ENCODE peak calls at places on chromosomes 1 and 21, in ten cellular contexts. N is aorta; C is right lobe of liver; U is fibroblast of lung; P is colonic mucosa; K is A549; T is tibial nerve; D is CD8-positive, alpha-beta T cell; X is IMR-90; I is GM12878. F is an unnamed sample. For H3K4me1, the result is how much of the 10 kb centered on the place peaks cover.

GRCh38 chr21:46599251-46599572 is 5.7 kb downstream of the S100B start:
- DNase-seq in T (peak), P (no peak), U (peak), N (peak), C (no peak), D (no peak), K (peak), I (no peak), X (peak), F (peak)

GRCh38 chr1:232440325-232441059 is 189.4 kb downstream of the SIPA1L2 start:
- DNase-seq in N (no peak), U (peak), I (no peak), D (no peak), P (no peak), K (no peak), T (no peak), X (no peak), C (no peak), F (no peak)

GRCh38 chr1:26733982-26734381 is 38.2 kb downstream of the ARID1A start:
- DNase-seq in X (peak), P (no peak), C (no peak), D (no peak), I (no peak), U (peak), N (no peak), K (no peak), T (no peak), F (no peak)

GRCh38 chr21:21688877-21689276 is 690.7 kb downstream of the NCAM2 start:
- DNase-seq in T (no peak), C (no peak), N (no peak), K (no peak), P (no peak), D (no peak), I (no peak), U (peak), X (peak), F (peak)

GRCh38 chr1:107997846-107998245 is 32.9 kb upstream of the VAV3 start:
- DNase-seq in T (no peak), P (no peak), K (no peak), I (no peak), U (no peak), X (no peak), D (no peak), N (no peak), C (no peak), F (no peak)

GRCh38 chr1:102174259-102174863 is 177.6 kb upstream of the OLFM3 start:
- DNase-seq in U (no peak), T (no peak), I (no peak), P (peak), D (no peak), K (peak), X (no peak), N (no peak), C (no peak), F (no peak)

GRCh38 chr1:212471286-212471685 is 38.6 kb downstream of the NENF start:
- DNase-seq in I (no peak), C (peak), U (no peak), K (no peak), X (no peak), P (no peak), D (no peak), T (no peak), N (no peak), F (no peak)

GRCh38 chr21:40765771-40766170 is 81.2 kb downstream of the DSCAM start:
- DNase-seq in I (no peak), K (no peak), P (no peak), T (no peak), C (no peak), X (no peak), N (no peak), D (no peak), U (no peak), F (no peak)

GRCh38 chr1:14017531-14017961 is 317.6 kb downstream of the PRDM2 start:
- DNase-seq in P (peak), U (no peak), D (no peak), X (no peak), T (no peak), I (no peak), N (no peak), K (no peak), C (no peak), F (no peak)

GRCh38 chr1:198889102-198889501 is 250.3 kb downstream of the PTPRC start:
- DNase-seq in N (no peak), U (no peak), K (no peak), T (no peak), I (no peak), X (no peak), C (no peak), P (no peak), D (no peak), F (no peak)

GRCh38 chr1:87450615-87451209 is 122.0 kb downstream of the LMO4 start:
- DNase-seq in T (no peak), U (no peak), N (no peak), I (peak), D (peak), P (peak), C (no peak), X (no peak), K (peak), F (no peak)

GRCh38 chr1:228081144-228081543 is 1.4 kb upstream of the ARF1 start:
- DNase-seq in C (peak), T (no peak), I (no peak), X (no peak), P (no peak), U (no peak), D (no peak), N (peak), K (no peak), F (no peak)

GRCh38 chr1:81142099-81142776 is 658.5 kb upstream of the ADGRL2 start:
- DNase-seq in P (no peak), U (peak), C (no peak), K (no peak), T (no peak), D (no peak), I (no peak), X (peak), N (no peak), F (no peak)

GRCh38 chr1:13781907-13782633 is 82.1 kb downstream of the PRDM2 start:
- DNase-seq in N (peak), X (peak), P (no peak), K (no peak), D (no peak), I (no peak), T (peak), U (peak), C (no peak), F (no peak)

GRCh38 chr1:23019851-23020625 is 770 bp downstream of the KDM1A start:
- DNase-seq in P (peak), X (peak), N (peak), K (peak), T (peak), U (peak), I (no peak), D (peak), C (peak), F (peak)

GRCh38 chr1:172607145-172607544 is 51.8 kb upstream of the FASLG start:
- DNase-seq in I (no peak), C (no peak), P (no peak), U (peak), X (no peak), T (no peak), D (no peak), K (no peak), N (no peak), F (no peak)

GRCh38 chr1:101291562-101292035 is 54.8 kb downstream of the S1PR1 start:
- DNase-seq in P (no peak), K (no peak), I (no peak), U (peak), C (no peak), T (peak), D (peak), N (peak), X (peak), F (no peak)

GRCh38 chr1:9825101-9826074 is 1.6 kb upstream of the CLSTN1 start:
- DNase-seq in D (peak), X (peak), N (peak), I (peak), P (peak), T (peak), C (no peak), K (peak), U (peak), F (no peak)

GRCh38 chr21:36541721-36542139 is 61.8 kb upstream of the CLDN14 start:
- DNase-seq in D (no peak), T (no peak), N (no peak), C (no peak), I (no peak), K (no peak), P (no peak), X (no peak), U (no peak), F (no peak)

GRCh38 chr1:205317311-205317917 is 4.1 kb downstream of the NUAK2 start:
- DNase-seq in N (peak), P (peak), I (no peak), C (peak), X (no peak), T (no peak), D (no peak), U (peak), K (peak), F (peak)

GRCh38 chr1:234844479-234845031 is 234.6 kb upstream of the IRF2BP2 start:
- DNase-seq in C (no peak), K (no peak), I (no peak), N (no peak), U (peak), T (no peak), X (peak), P (no peak), D (no peak), F (peak)

GRCh38 chr21:45257673-45258341 is 29.9 kb downstream of the POFUT2 start:
- DNase-seq in X (no peak), N (no peak), C (no peak), I (no peak), T (no peak), D (no peak), U (no peak), P (peak), K (no peak), F (no peak)

GRCh38 chr1:79198841-79199240 is 192.3 kb upstream of the ADGRL4 start:
- DNase-seq in I (no peak), C (no peak), X (peak), K (no peak), U (peak), T (no peak), N (no peak), P (no peak), D (no peak), F (no peak)

GRCh38 chr1:111516008-111516535 is 12.6 kb upstream of the ADORA3 start:
- DNase-seq in N (no peak), I (no peak), P (no peak), K (no peak), U (peak), X (peak), C (peak), D (peak), T (no peak), F (peak)

GRCh38 chr21:16908087-16908486 is 604.8 kb upstream of the CXADR start:
- DNase-seq in X (no peak), N (no peak), K (peak), T (peak), C (no peak), P (no peak), D (no peak), U (peak), I (no peak), F (no peak)

GRCh38 chr1:226629210-226629895 is 80.8 kb downstream of the STUM start:
- DNase-seq in C (peak), N (peak), I (no peak), T (no peak), K (no peak), D (no peak), P (no peak), X (no peak), U (no peak), F (no peak)

DNA sequence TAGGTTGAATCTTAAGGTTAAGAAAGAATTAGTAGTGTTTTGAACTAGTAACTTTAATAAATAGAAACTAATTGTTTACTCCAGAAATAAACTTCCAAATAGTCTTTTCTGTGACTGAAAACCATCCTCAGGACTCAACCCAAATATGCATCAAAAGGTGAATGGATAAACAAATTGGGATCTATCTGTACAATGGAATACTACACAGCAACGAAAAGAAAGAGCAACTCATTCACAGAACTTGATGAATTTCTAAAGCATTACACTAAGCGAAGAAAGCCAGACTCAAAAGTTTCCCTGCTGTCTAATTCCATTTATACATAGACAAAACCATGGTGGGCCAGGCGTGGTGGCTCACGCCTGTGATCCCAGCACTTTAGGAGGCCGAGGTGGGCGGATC is 25.0 kb downstream of the HEYL start:
- DNase-seq in N (no peak), C (no peak), X (no peak), K (no peak), I (no peak), D (no peak), T (no peak), U (no peak), P (no peak), F (no peak)
- H3K4me1 ChIP-seq in N (under half), C (under half), X (under half), K (under half), I (under half), D (under half), T (under half), U (under half), P (under half), F (under half)

GRCh38 chr1:63662846-63663245 is 69.6 kb downstream of the PGM1 start:
- DNase-seq in U (peak), D (no peak), K (peak), I (no peak), C (no peak), T (no peak), X (peak), N (no peak), P (no peak), F (no peak)
- H3K27ac ChIP-seq in U (no peak), D (no peak), K (peak), I (no peak), C (no peak), T (peak), X (peak), N (no peak), P (no peak), F (peak)

DNA sequence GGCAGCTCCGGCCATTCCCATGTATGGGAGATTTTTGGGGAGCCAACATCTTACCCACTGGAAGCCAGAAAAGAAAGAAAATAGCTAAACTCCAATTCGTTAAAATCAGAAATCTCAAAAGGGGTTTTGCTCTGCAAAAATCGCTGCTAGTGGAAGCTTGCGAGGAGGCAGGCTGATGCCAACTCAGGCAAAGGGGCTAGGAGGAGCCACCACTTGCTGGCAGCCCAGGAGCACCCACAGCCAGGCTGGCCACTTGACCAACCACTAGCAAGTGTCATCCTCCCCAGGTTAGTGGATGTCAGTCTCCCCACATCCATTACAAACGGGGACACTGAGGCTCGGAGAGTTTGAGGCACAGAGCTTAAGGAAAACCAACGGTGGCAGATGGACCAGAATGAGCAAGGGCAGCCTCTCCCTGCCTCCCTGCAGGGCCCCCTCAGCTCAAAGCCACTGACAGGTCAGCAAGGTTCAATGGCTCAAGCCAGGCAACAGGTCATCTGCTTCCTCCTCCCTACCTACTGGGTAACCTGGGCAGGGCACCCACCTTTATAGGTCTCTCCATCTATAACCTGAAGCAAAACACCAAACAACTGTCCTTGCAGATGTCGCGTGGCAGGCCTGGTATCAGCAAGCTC is 10.8 kb downstream of the KCNN3 start:
- DNase-seq in I (no peak), D (no peak), U (no peak), T (no peak), C (no peak), K (no peak), N (no peak), P (no peak), X (no peak), F (no peak)
- H3K4me1 ChIP-seq in I (half or more), D (under half), U (under half), T (under half), C (under half), K (under half), N (under half), P (under half), X (under half), F (under half)

DNA sequence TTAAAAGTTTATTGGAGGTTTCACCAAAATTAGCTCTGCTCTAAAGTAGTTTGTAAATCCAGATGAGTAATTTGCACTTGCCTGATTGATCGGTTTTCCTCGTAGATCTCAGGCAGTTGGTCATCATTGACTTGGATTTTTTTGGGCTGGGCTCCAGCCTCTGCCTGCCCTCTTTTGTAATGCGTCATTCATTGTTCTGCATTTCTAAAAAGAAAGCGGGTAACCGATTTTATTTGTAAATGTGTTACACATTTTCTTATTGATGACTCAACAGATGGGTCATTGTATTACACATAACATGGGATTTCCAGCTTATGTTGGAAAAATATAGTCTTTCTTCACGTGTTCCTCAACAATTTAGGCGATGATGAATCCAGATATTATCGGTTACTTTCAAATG is 5.5 kb downstream of the ETS2 start:
- DNase-seq in C (no peak), N (no peak), K (peak), D (no peak), T (no peak), I (no peak), U (peak), X (peak), P (peak), F (no peak)
- H3K27ac ChIP-seq in C (peak), N (no peak), K (peak), D (no peak), T (no peak), I (no peak), U (peak), X (no peak), P (peak), F (no peak)

F was measured in heart right ventricle.